ENCODE peak calls at places on chromosomes 7 and 10, in four cellular contexts. I is lower lobe of right lung, T is coronary artery, X is keratinocyte. A is an unnamed sample.
A peak's percentile ranks its signal among the peaks of the same experiment; 100 is the strongest.

GRCh38 chr10:11292576-11293302 is 275.1 kb downstream of the CELF2 start:
- DNase-seq in I (no peak), T (peak; percentile 55), X (no peak), A (no peak)

GRCh38 chr7:108345710-108346336 is 110.4 kb downstream of the NRCAM start:
- DNase-seq in T (no peak), X (no peak), I (no peak), A (no peak)

GRCh38 chr7:64799-65430 is 127.5 kb upstream of the FAM20C start:
- DNase-seq in T (no peak), I (peak; percentile 25), X (no peak), A (no peak)

GRCh38 chr10:22335204-22335956 is 9.9 kb upstream of the SPAG6 start:
- DNase-seq in X (no peak), I (peak; percentile 71), T (peak; percentile 74), A (peak; percentile 53)

GRCh38 chr7:35416568-35416967 is 162.7 kb upstream of the TBX20 start:
- DNase-seq in T (no peak), X (no peak), I (no peak), A (no peak)

GRCh38 chr7:24739306-24739705 is 18.0 kb downstream of the GSDME start:
- DNase-seq in T (no peak), I (no peak), X (no peak), A (no peak)

GRCh38 chr7:79050592-79050991 is 402.9 kb downstream of the MAGI2 start:
- DNase-seq in I (no peak), X (peak; percentile 49), T (no peak), A (no peak)

GRCh38 chr7:24923172-24923865 is 56.7 kb downstream of the OSBPL3 start:
- DNase-seq in I (no peak), T (no peak), X (no peak), A (no peak)

GRCh38 chr7:91692800-91693199 is 187.7 kb downstream of the MTERF1 start:
- DNase-seq in X (no peak), T (no peak), I (no peak), A (no peak)
- H3K27ac ChIP-seq in X (no peak overlapping the region), T (no peak overlapping the region), I (no peak overlapping the region), A (no peak overlapping the region)

GRCh38 chr7:91634485-91635177 is 245.9 kb downstream of the MTERF1 start:
- DNase-seq in X (no peak), I (no peak), T (no peak), A (no peak)

GRCh38 chr7:91636728-91637127 is 243.8 kb downstream of the MTERF1 start:
- DNase-seq in X (no peak), I (no peak), T (no peak), A (no peak)

GRCh38 chr7:91632234-91632947 is 248.1 kb downstream of the MTERF1 start:
- DNase-seq in X (no peak), I (no peak), T (no peak), A (no peak)

GRCh38 chr7:91632948-91633519 is 247.5 kb downstream of the MTERF1 start:
- DNase-seq in I (no peak), X (no peak), T (no peak), A (no peak)

GRCh38 chr7:91636129-91636724 is 244.3 kb downstream of the MTERF1 start:
- DNase-seq in X (no peak), T (no peak), I (no peak), A (peak; percentile 22)
- TF ChIP-seq CTCF in X (peak; percentile 57), T (no peak), I (peak; percentile 54), A (peak; percentile 32)

DNA sequence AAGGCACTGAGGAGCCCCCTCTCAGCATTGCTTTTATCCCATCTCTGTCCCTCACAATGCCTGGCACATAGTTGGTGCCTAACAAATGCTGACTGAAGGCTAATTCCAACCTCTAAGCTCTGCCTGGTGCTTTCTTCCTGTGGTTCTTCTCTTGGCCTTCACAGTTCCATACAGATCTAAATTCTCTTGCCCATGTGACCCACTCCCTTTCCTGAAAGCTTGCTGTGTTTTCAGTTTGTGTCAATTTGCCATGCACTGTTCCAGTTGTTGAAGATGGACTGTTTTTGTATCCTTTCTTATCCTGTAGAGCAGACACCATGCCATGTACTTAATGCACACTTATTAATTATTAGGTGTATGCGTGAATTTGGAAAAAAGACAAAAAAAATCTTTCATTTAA is 9.2 kb downstream of the TBXAS1 start:
- DNase-seq in I (no peak), T (no peak), X (no peak), A (no peak)
- H3K27ac ChIP-seq in I (no peak overlapping the region), T (no peak overlapping the region), X (no peak overlapping the region), A (no peak overlapping the region)

GRCh38 chr7:149283321-149283720 is 21.3 kb downstream of the ZNF783 start:
- DNase-seq in T (peak; percentile 71), I (no peak), X (no peak), A (no peak)

GRCh38 chr7:149286811-149287400 is 24.9 kb downstream of the ZNF783 start:
- DNase-seq in T (no peak), I (no peak), X (no peak), A (no peak)

GRCh38 chr7:149285581-149285975 is 23.6 kb downstream of the ZNF783 start:
- DNase-seq in X (no peak), T (no peak), I (no peak), A (peak; percentile 35)

GRCh38 chr7:149284343-149284742 is 22.3 kb downstream of the ZNF783 start:
- DNase-seq in T (peak; percentile 68), I (no peak), X (no peak), A (no peak)

GRCh38 chr7:149284850-149285580 is 23.0 kb downstream of the ZNF783 start:
- DNase-seq in X (peak; percentile 56), I (peak; percentile 96), T (peak; percentile 94), A (peak; percentile 99)
- TF ChIP-seq CTCF in X (no peak), I (no peak), T (no peak), A (no peak)

GRCh38 chr7:155602156-155602555 is 42.3 kb upstream of the RBM33 start:
- DNase-seq in T (no peak), X (no peak), I (no peak), A (no peak)

GRCh38 chr7:155603858-155604503 is 40.5 kb upstream of the RBM33 start:
- DNase-seq in X (no peak), I (no peak), T (peak; percentile 58), A (no peak)

GRCh38 chr7:155602750-155603149 is 41.7 kb upstream of the RBM33 start:
- DNase-seq in I (no peak), T (peak; percentile 68), X (no peak), A (no peak)

GRCh38 chr7:155604504-155604997 is 39.9 kb upstream of the RBM33 start:
- DNase-seq in X (no peak), I (no peak), T (peak; percentile 52), A (no peak)

GRCh38 chr7:155603190-155603857 is 41.1 kb upstream of the RBM33 start:
- DNase-seq in I (no peak), X (no peak), T (peak; percentile 62), A (no peak)
- H3K27ac ChIP-seq in I (no peak overlapping the region), X (no peak overlapping the region), T (no peak overlapping the region), A (no peak overlapping the region)

DNA sequence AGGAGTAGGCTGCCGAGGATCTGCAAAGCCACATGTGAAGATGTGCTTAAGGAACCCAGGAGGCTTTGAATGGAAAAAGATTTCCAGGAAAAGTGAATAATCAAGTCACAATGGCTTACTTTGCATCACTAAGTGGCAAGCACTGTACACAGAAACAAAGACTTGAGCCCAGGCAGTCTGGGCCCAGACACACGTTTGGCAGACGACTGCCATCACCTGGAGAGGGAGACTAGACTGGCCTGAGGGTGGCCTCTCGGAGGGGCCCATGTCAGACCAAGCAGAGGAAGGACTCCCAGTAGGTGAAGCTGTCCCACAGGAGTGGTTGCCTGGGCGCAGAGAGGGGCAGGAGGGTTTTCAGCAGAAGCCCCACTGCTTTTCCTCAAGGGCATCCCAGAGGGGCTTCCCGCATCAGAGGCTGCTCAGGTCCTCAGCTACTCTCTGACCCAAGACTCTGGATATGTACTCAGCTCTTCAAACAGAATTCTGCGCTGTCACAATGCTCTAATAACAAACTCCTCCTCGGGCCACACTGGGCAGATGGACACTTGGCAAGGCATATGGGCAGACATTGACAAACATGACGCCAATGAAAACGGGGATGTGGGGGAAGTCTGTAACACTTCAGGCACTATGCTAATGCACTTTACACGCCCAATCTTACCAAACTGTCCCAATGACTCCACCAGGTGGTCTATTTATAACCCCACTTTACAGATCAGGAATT is 27.9 kb upstream of the FRAT2 start:
- DNase-seq in I (no peak), X (no peak), T (no peak), A (no peak)
- TF ChIP-seq CTCF in I (no peak), X (no peak), T (no peak), A (no peak)

GRCh38 chr7:39313958-39314357 is 252.2 kb upstream of the YAE1 start:
- DNase-seq in T (no peak), I (no peak), X (no peak), A (no peak)

GRCh38 chr7:39312254-39312989 is 253.8 kb upstream of the YAE1 start:
- DNase-seq in T (no peak), I (no peak), X (no peak), A (no peak)

GRCh38 chr7:39313376-39313775 is 252.8 kb upstream of the YAE1 start:
- DNase-seq in T (no peak), I (no peak), X (no peak), A (no peak)

GRCh38 chr7:39314869-39315268 is 251.3 kb upstream of the YAE1 start:
- DNase-seq in X (no peak), I (no peak), T (no peak), A (no peak)

DNA sequence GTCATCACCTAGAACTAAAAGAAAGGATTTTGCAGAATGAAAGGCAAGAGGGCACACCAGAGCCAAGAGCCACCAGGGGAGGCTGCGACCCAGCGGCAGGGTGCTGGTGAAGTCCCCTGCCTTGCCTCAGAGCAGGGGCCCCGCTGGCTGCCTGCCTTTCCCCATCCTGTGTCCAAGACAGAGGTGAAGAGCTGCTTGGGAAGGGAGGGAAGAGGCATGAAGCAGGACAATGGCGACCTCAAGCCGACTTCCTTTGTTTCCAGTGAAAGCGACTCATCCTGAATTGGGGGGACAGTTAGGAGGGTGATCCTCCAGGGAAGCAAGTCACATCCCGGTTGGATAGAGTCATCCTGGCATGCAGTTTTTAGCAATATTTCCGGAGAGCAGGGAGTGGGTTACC is 255.5 kb upstream of the YAE1 start:
- DNase-seq in X (no peak), I (no peak), T (no peak), A (no peak)
- H3K27ac ChIP-seq in X (no peak overlapping the region), I (no peak overlapping the region), T (no peak overlapping the region), A (no peak overlapping the region)

A was measured in colonic mucosa.